ENCODE peak calls at places on chromosomes 1 and 21, in five cellular contexts. T is Peyer's patch; R is mucosa of descending colon; L is CD8-positive, alpha-beta T cell; U is SK-N-SH. A is an unnamed sample.

GRCh38 chr1:108561145-108561458 is 1.2 kb downstream of the EEIG2 start:
- DNase-seq in T (no peak), R (no peak), L (no peak), U (no peak), A (no peak)

GRCh38 chr1:216914974-216915373 is 191.7 kb upstream of the ESRRG start:
- DNase-seq in T (no peak), R (no peak), L (no peak), U (no peak), A (no peak)

GRCh38 chr1:113579256-113580018 is 179.8 kb downstream of the PHTF1 start:
- DNase-seq in T (no peak), R (no peak), L (no peak), U (no peak), A (no peak)

GRCh38 chr1:226863446-226863845 is 7.0 kb upstream of the PSEN2 start:
- DNase-seq in T (no peak), R (no peak), L (no peak), U (no peak), A (no peak)

GRCh38 chr21:45981154-45981606 is 390 bp upstream of the COL6A1 start:
- DNase-seq in T (peak; percentile 26), R (peak; percentile 63), L (peak; percentile 41), U (peak; percentile 91), A (peak; percentile 36)

GRCh38 chr1:84756455-84757082 is 66.3 kb upstream of the SSX2IP start:
- DNase-seq in T (no peak), R (no peak), L (no peak), U (no peak), A (no peak)

GRCh38 chr1:221543529-221544120 is 198.3 kb downstream of the DUSP10 start:
- DNase-seq in T (no peak), R (no peak), L (no peak), U (peak; percentile 21), A (no peak)

GRCh38 chr1:100959502-100960060 is 63.7 kb downstream of the SLC30A7 start:
- DNase-seq in T (no peak), R (no peak), L (no peak), U (no peak), A (no peak)

GRCh38 chr1:2783435-2784397 is 17.8 kb downstream of the TTC34 start:
- DNase-seq in T (peak; percentile 12), R (no peak), L (no peak), U (no peak), A (no peak)

GRCh38 chr1:182430263-182431068 is 19.5 kb upstream of the RGSL1 start:
- DNase-seq in T (no peak), R (no peak), L (peak; percentile 1), U (no peak), A (peak; percentile 10)

GRCh38 chr1:1079408-1080121 is 5.5 kb upstream of the RNF223 start:
- DNase-seq in T (no peak), R (peak; percentile 65), L (no peak), U (peak; percentile 83), A (no peak)

GRCh38 chr1:203167026-203167912 is 8.4 kb downstream of the MYBPH start:
- DNase-seq in T (no peak), R (peak; percentile 9), L (no peak), U (no peak), A (no peak)
- H3K4me1 ChIP-seq in T (no peaks in the 10 kb centered on the region), R (no peaks in the 10 kb centered on the region), L (no peaks in the 10 kb centered on the region), U (no peaks in the 10 kb centered on the region), A (no peaks in the 10 kb centered on the region)

GRCh38 chr1:26022404-26022779 is 817 bp downstream of the EXTL1 start:
- DNase-seq in T (no peak), R (no peak), L (no peak), U (no peak), A (no peak)
- H3K4me1 ChIP-seq in T (no peaks in the 10 kb centered on the region), R (no peaks in the 10 kb centered on the region), L (peaks cover 10% of the 10 kb centered on the region), U (peaks cover 37% of the 10 kb centered on the region), A (no peaks in the 10 kb centered on the region)

GRCh38 chr21:38839370-38839681 is 33.6 kb downstream of the ETS2 start:
- DNase-seq in T (no peak), R (no peak), L (no peak), U (no peak), A (no peak)
- H3K4me1 ChIP-seq in T (no peaks in the 10 kb centered on the region), R (no peaks in the 10 kb centered on the region), L (no peaks in the 10 kb centered on the region), U (no peaks in the 10 kb centered on the region), A (no peaks in the 10 kb centered on the region)

GRCh38 chr1:109793486-109794318 is 30.0 kb upstream of the EPS8L3 start:
- DNase-seq in T (no peak), R (peak; percentile 86), L (peak; percentile 28), U (peak; percentile 58), A (peak; percentile 65)
- H3K4me1 ChIP-seq in T (peaks cover 9% of the 10 kb centered on the region), R (peaks cover 60% of the 10 kb centered on the region), L (peaks cover 75% of the 10 kb centered on the region), U (peaks cover 40% of the 10 kb centered on the region), A (peaks cover 83% of the 10 kb centered on the region)

GRCh38 chr1:198203434-198203833 is 46.6 kb downstream of the NEK7 start:
- DNase-seq in T (no peak), R (no peak), L (no peak), U (no peak), A (no peak)
- H3K4me1 ChIP-seq in T (peaks cover 6% of the 10 kb centered on the region), R (no peaks in the 10 kb centered on the region), L (peaks cover 19% of the 10 kb centered on the region), U (peaks cover 13% of the 10 kb centered on the region), A (peaks cover 27% of the 10 kb centered on the region)

GRCh38 chr21:41438425-41439113 is 12.5 kb downstream of the MX1 start:
- DNase-seq in T (no peak), R (no peak), L (no peak), U (no peak), A (no peak)
- H3K4me1 ChIP-seq in T (no peaks in the 10 kb centered on the region), R (peaks cover 3% of the 10 kb centered on the region), L (no peaks in the 10 kb centered on the region), U (no peaks in the 10 kb centered on the region), A (no peaks in the 10 kb centered on the region)

DNA sequence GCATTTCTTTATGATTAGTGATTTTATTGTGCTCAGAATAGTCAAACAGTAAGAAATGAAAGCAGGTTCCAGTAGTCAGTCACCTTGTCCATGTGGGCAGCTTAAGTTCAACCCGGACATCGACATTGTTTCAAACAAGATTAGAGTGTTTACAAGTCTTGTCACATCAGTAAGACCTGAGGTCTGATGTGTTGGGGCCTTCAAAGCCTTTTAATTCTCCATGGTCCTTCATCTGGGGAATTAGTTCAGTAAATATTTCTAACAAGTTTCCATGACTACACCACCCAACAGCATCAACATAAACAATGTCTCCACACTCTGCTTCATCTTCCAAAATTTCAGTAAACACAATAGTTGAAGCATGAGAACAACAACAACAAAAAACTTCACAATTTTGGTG is 15.1 kb upstream of the ADORA1 start:
- DNase-seq in T (no peak), R (no peak), L (no peak), U (no peak), A (no peak)
- H3K4me1 ChIP-seq in T (no peaks in the 10 kb centered on the region), R (no peaks in the 10 kb centered on the region), L (no peaks in the 10 kb centered on the region), U (no peaks in the 10 kb centered on the region), A (no peaks in the 10 kb centered on the region)

A was measured in CD8-positive, alpha-beta memory T cell.